ENCODE peak calls at places on chromosome 7, in four cellular contexts. One of them, this sample, is unnamed. For H3K4me1, the result is how much of the 10 kb centered on the place peaks cover.

GRCh38 chr7:123725586-123726171 is 23.1 kb downstream of the WASL start:
- DNase-seq in A549: no peak
- DNase-seq in esophagus squamous epithelium: no peak
- DNase-seq in right lobe of liver: no peak
- DNase-seq in this sample: no peak

GRCh38 chr7:47609803-47610452 is 28.0 kb upstream of the TNS3 start:
- DNase-seq in right lobe of liver: no peak
- DNase-seq in esophagus squamous epithelium: no peak
- DNase-seq in A549: peak
- DNase-seq in this sample: no peak

GRCh38 chr7:157432957-157433576 is 96.3 kb downstream of the DNAJB6 start:
- DNase-seq in right lobe of liver: peak
- DNase-seq in esophagus squamous epithelium: no peak
- DNase-seq in A549: peak
- DNase-seq in this sample: no peak

GRCh38 chr7:15937571-15937970 is 251.1 kb upstream of the MEOX2 start:
- DNase-seq in A549: no peak
- DNase-seq in esophagus squamous epithelium: no peak
- DNase-seq in right lobe of liver: no peak
- DNase-seq in this sample: no peak

GRCh38 chr7:157616426-157616825 is 279.6 kb downstream of the DNAJB6 start:
- DNase-seq in A549: no peak
- DNase-seq in esophagus squamous epithelium: no peak
- DNase-seq in right lobe of liver: no peak
- DNase-seq in this sample: no peak

GRCh38 chr7:161786-162185 is 30.6 kb upstream of the FAM20C start:
- DNase-seq in esophagus squamous epithelium: no peak
- DNase-seq in right lobe of liver: no peak
- DNase-seq in A549: no peak
- DNase-seq in this sample: peak

GRCh38 chr7:50449881-50450690 is at the start of gene FIGNL1:
- DNase-seq in A549: peak
- DNase-seq in esophagus squamous epithelium: no peak
- DNase-seq in right lobe of liver: peak
- DNase-seq in this sample: peak

GRCh38 chr7:111409714-111410422 is 152.4 kb downstream of the IMMP2L start:
- DNase-seq in A549: no peak
- DNase-seq in right lobe of liver: no peak
- DNase-seq in esophagus squamous epithelium: no peak
- DNase-seq in this sample: no peak

GRCh38 chr7:49986191-49986590 is 106.9 kb downstream of the ZPBP start:
- DNase-seq in esophagus squamous epithelium: no peak
- DNase-seq in A549: no peak
- DNase-seq in right lobe of liver: no peak
- DNase-seq in this sample: no peak

DNA sequence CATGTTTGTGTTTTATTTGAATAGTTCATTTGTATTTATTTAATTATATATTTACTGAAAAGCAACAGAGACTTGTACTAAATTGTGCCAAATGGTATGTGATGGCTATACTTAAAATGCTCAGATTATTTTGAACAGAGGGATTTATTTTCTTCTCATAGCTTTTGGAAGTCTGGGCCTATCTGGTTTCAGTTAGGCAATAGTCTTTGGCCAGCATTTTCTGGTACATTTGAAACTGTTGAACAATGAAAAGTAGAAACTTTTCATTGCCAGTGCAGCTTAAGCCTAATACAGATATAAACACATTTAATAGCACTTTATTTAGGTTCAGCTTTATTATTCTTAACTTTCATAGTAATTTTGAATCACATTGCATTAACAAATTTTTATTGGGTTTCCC is 188.0 kb downstream of the TAX1BP1 start:
- DNase-seq in esophagus squamous epithelium: no peak
- DNase-seq in right lobe of liver: no peak
- DNase-seq in A549: no peak
- DNase-seq in this sample: no peak
- H3K27ac ChIP-seq in esophagus squamous epithelium: no peak
- H3K27ac ChIP-seq in right lobe of liver: no peak
- H3K27ac ChIP-seq in A549: no peak
- H3K27ac ChIP-seq in this sample: no peak

GRCh38 chr7:44534087-44534486 is 7.0 kb downstream of the NPC1L1 start:
- DNase-seq in esophagus squamous epithelium: no peak
- DNase-seq in right lobe of liver: no peak
- DNase-seq in A549: no peak
- DNase-seq in this sample: no peak
- H3K4me1 ChIP-seq in esophagus squamous epithelium: under half
- H3K4me1 ChIP-seq in right lobe of liver: under half
- H3K4me1 ChIP-seq in A549: under half
- H3K4me1 ChIP-seq in this sample: under half

DNA sequence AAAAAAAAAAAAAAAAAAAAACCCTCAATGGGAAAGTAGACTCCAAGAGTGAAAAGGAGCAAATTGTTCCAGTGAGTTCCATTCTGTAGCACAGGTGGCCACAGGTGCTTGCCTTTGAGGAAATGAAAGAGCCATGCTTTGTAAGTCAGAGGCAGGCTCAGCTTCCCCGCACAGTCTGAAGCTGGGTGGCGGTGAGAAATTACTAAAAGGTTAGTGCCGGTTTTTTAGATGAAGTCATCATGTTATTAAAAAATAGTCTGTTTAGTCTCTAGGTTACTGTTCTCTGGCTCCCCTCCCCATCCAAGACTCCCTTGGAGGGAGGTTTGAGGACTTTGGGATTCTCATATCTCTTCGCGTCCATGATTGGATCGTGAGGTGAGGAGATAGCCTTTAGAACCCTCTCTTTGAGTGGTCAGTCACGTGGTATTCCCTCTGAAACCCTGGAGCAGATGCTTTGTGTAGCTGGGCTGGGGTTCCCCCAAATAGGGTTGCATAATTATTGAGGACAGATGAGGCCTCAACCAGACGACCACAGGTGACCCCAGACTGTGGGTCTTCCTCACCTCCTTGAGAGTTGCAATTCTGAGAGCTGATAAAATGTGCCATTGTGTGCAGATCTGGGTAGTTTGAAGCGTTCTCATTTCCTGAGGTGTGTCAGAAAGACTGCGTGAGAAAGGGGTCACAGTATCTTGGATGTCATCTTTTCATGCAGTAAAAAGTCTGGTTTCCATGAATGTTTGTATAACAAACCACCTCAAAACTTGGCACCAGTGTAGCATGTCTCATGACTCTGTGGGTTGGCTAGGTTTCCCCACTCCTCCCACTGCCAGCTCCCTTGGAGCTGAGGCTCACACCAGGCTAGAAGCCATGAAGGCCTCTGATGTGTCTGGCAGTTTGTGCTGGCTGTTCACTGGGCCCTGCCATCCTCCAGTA is 27.1 kb downstream of the OGDH start:
- DNase-seq in right lobe of liver: peak
- DNase-seq in A549: no peak
- DNase-seq in esophagus squamous epithelium: no peak
- DNase-seq in this sample: peak
- TF ChIP-seq POLR2A in right lobe of liver: no peak
- TF ChIP-seq POLR2A in A549: no peak
- TF ChIP-seq POLR2A in esophagus squamous epithelium: no peak
- TF ChIP-seq POLR2A in this sample: no peak

DNA sequence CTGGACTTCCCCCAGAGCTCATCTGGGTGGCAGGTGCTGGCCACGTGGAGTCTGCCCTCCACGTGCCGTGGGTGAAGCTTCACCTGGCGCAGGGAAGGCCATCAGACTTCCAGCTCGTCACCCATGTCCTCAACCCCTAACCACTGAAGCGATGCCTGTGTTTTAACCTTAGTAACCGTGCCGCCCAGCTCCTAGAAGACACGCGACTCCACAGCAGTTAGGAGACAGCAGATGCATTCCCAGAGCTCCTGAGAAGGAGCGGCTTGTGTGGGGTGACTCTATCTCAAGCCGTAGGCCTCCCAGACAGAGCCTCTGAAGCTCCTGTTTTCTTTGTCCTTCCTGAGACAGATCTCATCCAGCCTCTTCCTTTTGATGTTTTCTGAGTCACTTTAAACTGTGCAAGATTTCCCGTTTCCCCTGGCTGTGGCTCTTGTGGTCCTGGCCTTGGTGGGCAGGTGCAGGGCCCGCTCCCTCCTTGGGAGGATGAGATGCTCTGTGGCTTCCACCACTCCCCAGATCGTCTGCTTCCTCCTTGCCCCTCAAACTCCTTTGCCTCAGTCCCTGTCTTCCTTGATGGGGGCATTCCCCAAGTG is 41.4 kb upstream of the AP5Z1 start:
- DNase-seq in right lobe of liver: no peak
- DNase-seq in esophagus squamous epithelium: no peak
- DNase-seq in A549: no peak
- DNase-seq in this sample: no peak
- H3K27ac ChIP-seq in right lobe of liver: no peak
- H3K27ac ChIP-seq in esophagus squamous epithelium: no peak
- H3K27ac ChIP-seq in A549: peak
- H3K27ac ChIP-seq in this sample: no peak

GRCh38 chr7:30329706-30330105 is 45.3 kb downstream of the ZNRF2 start:
- DNase-seq in A549: no peak
- DNase-seq in esophagus squamous epithelium: no peak
- DNase-seq in right lobe of liver: no peak
- DNase-seq in this sample: no peak
- H3K4me1 ChIP-seq in A549: under half
- H3K4me1 ChIP-seq in esophagus squamous epithelium: under half
- H3K4me1 ChIP-seq in right lobe of liver: under half
- H3K4me1 ChIP-seq in this sample: under half

This sample was measured in heart left ventricle.